ENCODE peak calls at places on chromosomes 16 and 17, in ten cellular contexts. R is K562, L is HepG2, T is body of pancreas, Y is uterus, Q is esophagus muscularis mucosa, O is A549, M is tibial nerve, B is IMR-90, D is breast epithelium. U is an unnamed sample. For H3K4me1, the result is how much of the 10 kb centered on the place peaks cover.

GRCh38 chr17:48244121-48244711 is 136.7 kb downstream of the SNX11 start:
- DNase-seq in R (no peak), L (no peak), T (no peak), Y (no peak), Q (no peak), O (peak), M (no peak), B (peak), D (no peak), U (no peak)

GRCh38 chr16:76207270-76207669 is 69.9 kb upstream of the CNTNAP4 start:
- DNase-seq in R (no peak), L (no peak), T (no peak), Y (no peak), Q (no peak), O (no peak), M (no peak), B (no peak), D (no peak), U (no peak)

GRCh38 chr16:15639061-15639568 is 3.8 kb downstream of the MARF1 start:
- DNase-seq in R (no peak), L (no peak), T (no peak), Y (no peak), Q (no peak), O (no peak), M (no peak), B (no peak), D (no peak), U (no peak)

GRCh38 chr17:69539781-69540319 is 125.4 kb downstream of the MAP2K6 start:
- DNase-seq in R (no peak), L (no peak), T (no peak), Y (no peak), Q (no peak), O (no peak), M (no peak), B (peak), D (no peak), U (no peak)

GRCh38 chr16:27221576-27222498 is 18.5 kb downstream of the KDM8 start:
- DNase-seq in R (no peak), L (no peak), T (no peak), Y (peak), Q (no peak), O (no peak), M (no peak), B (peak), D (no peak), U (no peak)

GRCh38 chr17:68910256-68910705 is 44.9 kb downstream of the ABCA8 start:
- DNase-seq in R (no peak), L (no peak), T (no peak), Y (peak), Q (no peak), O (no peak), M (no peak), B (peak), D (no peak), U (no peak)

GRCh38 chr17:58304735-58305486 is 23.7 kb downstream of the TSPOAP1 start:
- DNase-seq in R (no peak), L (no peak), T (no peak), Y (no peak), Q (peak), O (no peak), M (no peak), B (no peak), D (no peak), U (no peak)

GRCh38 chr17:18129041-18129502 is 20.5 kb downstream of the MYO15A start:
- DNase-seq in R (no peak), L (no peak), T (no peak), Y (no peak), Q (no peak), O (no peak), M (no peak), B (peak), D (peak), U (peak)

GRCh38 chr16:20310421-20311395 is 16.6 kb downstream of the GP2 start:
- DNase-seq in R (no peak), L (no peak), T (peak), Y (no peak), Q (no peak), O (no peak), M (no peak), B (no peak), D (no peak), U (no peak)

GRCh38 chr17:42154514-42154883 is 290 bp downstream of the RAB5C start:
- DNase-seq in R (no peak), L (no peak), T (no peak), Y (no peak), Q (no peak), O (no peak), M (no peak), B (no peak), D (no peak), U (no peak)

GRCh38 chr16:11307639-11308492 is 26.7 kb upstream of the PRM1 start:
- DNase-seq in R (no peak), L (no peak), T (no peak), Y (no peak), Q (no peak), O (no peak), M (no peak), B (no peak), D (no peak), U (no peak)
- H3K4me3 ChIP-seq in R (no peak), L (no peak), T (no peak), Y (no peak), Q (no peak), O (no peak), M (no peak), B (no peak), D (no peak), U (no peak)

GRCh38 chr17:7441202-7441705 is 1.9 kb downstream of the FGF11 start:
- DNase-seq in R (no peak), L (no peak), T (no peak), Y (no peak), Q (no peak), O (no peak), M (no peak), B (no peak), D (no peak), U (no peak)

GRCh38 chr17:7442142-7442541 is 2.7 kb upstream of the CHRNB1 start:
- DNase-seq in R (no peak), L (no peak), T (no peak), Y (no peak), Q (no peak), O (no peak), M (no peak), B (no peak), D (no peak), U (no peak)

GRCh38 chr17:7440113-7440822 is 956 bp downstream of the FGF11 start:
- DNase-seq in R (peak), L (no peak), T (peak), Y (peak), Q (no peak), O (peak), M (no peak), B (no peak), D (peak), U (peak)

GRCh38 chr17:7439462-7440112 is at the start of gene FGF11:
- DNase-seq in R (no peak), L (no peak), T (no peak), Y (no peak), Q (no peak), O (no peak), M (no peak), B (no peak), D (no peak), U (no peak)

DNA sequence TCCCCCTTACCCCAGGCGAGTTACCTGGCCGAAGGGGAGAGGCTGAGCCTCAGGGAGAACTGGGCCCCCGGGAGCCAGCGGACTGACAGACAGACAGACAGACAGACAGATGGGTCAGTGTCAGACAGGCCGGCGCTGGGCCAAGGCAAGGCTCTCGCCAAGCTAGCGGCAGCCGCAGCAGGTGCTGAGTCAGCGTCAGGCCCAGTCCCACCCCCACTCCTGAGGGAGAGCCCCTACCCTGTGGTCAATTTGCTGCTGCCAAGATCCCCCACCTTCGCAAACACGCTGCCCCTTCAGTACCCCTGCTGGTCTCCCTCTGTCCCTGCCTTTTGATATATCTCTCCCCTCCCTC is 1.5 kb downstream of the FGF11 start:
- DNase-seq in R (peak), L (no peak), T (no peak), Y (peak), Q (no peak), O (no peak), M (no peak), B (no peak), D (no peak), U (no peak)
- TF ChIP-seq POLR2A in R (no peak), L (no peak), T (no peak), Y (no peak), Q (no peak), O (no peak), M (no peak), B (no peak), D (no peak), U (no peak)

DNA sequence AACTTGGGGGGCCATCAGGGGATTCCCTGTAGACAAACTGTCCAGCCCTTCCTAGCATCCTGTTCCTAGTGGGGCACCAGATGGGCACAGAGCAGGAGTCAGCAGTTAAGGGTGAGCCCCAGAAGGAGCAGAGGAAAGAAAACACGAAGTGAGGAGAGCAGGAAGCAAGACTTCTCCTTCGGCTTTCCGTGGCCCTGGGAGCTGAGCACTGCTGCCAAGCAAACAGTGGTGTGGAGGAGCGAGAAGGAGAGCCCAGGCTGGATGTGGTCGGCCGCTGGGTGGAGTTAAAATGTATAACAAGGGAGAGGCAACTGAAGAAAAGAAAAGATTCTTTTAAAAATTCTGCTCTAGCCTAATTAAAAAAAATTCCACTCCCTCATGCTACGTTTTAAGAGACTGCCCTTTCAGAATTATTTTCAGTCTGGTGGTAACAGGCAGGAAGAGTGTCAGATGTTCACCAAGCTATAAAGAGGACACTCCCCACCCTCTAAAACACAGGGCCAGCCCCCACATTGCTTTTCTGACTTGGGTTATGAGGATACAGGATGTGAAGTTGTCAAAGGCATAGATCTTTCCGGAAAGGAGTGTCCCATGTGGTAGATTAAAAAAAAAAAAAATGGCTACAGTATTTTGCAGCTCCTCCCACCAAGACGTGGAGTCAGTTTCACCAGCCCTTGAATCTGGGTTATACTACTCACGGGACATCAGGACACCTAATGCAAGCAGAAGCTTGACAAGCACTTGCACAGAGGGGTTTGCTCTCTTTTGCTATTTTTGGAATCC is 74.9 kb upstream of the ZFHX3 start:
- DNase-seq in R (no peak), L (no peak), T (no peak), Y (no peak), Q (no peak), O (no peak), M (peak), B (no peak), D (no peak), U (no peak)
- H3K4me1 ChIP-seq in R (under half), L (under half), T (under half), Y (under half), Q (under half), O (under half), M (under half), B (under half), D (under half), U (under half)

DNA sequence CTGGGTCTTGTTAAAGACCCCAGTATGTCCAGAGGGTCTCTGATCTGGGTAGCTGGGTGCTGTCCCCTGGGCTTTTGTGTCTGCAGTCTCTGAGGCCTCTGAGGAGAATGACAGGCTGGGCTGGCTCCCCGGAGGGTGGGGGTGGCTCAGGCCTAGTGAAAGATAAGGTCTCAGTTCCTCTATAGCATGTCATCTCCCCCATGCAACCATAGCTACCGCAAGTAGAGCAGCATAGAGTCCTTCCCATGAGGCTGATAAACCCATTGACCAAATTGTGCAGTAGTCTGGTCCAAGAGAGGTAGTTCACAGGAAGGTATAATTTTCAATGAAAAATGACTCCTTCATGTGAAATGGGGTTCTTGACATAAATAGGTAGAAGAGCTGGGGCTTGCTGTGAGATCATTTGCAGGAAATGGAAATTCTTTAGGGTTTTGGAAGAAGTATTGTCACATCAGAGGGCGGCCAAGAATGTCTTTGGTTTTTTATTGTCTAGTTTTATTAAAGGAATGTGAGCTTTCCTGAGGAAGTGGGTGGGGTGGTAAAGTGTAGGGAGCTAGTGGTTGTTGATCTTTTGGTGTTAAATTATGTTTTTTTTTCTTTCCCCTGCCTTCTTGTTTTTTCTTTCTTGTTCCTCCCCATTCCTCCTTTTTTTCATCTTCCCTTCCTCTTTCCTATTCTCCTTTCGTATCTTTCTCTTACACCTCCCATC is 21.0 kb downstream of the SLC7A6OS start:
- DNase-seq in R (peak), L (no peak), T (no peak), Y (no peak), Q (no peak), O (no peak), M (no peak), B (no peak), D (no peak), U (no peak)
- H3K4me3 ChIP-seq in R (no peak), L (no peak), T (no peak), Y (no peak), Q (no peak), O (no peak), M (no peak), B (no peak), D (no peak), U (no peak)

DNA sequence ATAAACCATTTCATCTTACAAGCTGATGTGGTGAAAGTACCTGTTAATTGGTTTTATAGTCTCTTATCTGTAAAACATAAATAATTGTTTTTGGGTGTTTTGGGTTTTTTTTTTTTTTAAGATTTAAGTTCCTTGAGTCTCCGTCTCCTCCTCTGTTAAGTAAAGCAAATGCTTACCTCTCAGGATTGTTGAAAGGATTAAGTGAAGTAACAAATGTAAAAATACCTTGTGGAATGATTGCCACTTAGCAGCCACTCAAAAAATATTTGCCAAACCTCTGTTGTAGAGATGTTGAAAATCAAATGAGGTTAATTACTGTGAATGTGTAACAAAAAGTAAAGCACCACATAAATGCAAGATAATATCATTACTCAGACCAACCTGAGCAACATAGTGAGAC is 19.2 kb downstream of the LIMD2 start:
- DNase-seq in R (no peak), L (no peak), T (no peak), Y (no peak), Q (no peak), O (no peak), M (no peak), B (no peak), D (no peak), U (no peak)
- TF ChIP-seq POLR2A in R (no peak), L (no peak), T (no peak), Y (no peak), Q (no peak), O (no peak), M (no peak), B (no peak), D (no peak), U (no peak)

DNA sequence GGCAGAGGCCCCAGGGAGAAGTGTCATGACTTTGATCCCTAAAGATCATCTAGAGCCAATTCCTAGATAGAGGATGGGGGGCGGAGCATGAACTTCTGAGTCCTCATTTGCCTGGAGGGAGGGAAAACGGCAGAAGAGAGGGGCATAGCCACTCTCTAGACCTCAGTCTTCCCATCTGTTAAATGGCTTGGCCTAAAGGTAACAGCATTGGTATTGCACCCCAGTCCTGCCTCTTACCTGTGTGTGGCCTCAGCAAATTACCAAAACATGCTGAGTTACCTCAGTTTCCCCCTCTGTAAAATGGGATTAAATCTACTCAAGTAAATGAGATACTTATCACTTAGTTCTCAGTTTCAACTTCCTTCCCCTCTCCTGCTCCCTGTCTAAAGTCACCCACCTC is 47.5 kb downstream of the CNGB1 start:
- DNase-seq in R (no peak), L (no peak), T (no peak), Y (no peak), Q (no peak), O (no peak), M (no peak), B (no peak), D (no peak), U (no peak)
- H3K4me1 ChIP-seq in R (under half), L (under half), T (under half), Y (under half), Q (under half), O (under half), M (under half), B (under half), D (under half), U (under half)

GRCh38 chr17:78476973-78477372 is 98.5 kb downstream of the PGS1 start:
- DNase-seq in R (no peak), L (peak), T (no peak), Y (no peak), Q (no peak), O (no peak), M (no peak), B (no peak), D (no peak), U (no peak)

GRCh38 chr17:78478757-78479297 is 98.4 kb downstream of the DNAH17 start:
- DNase-seq in R (no peak), L (no peak), T (no peak), Y (no peak), Q (no peak), O (no peak), M (no peak), B (no peak), D (no peak), U (no peak)

GRCh38 chr17:78477913-78478756 is 99.1 kb downstream of the DNAH17 start:
- DNase-seq in R (no peak), L (no peak), T (no peak), Y (no peak), Q (no peak), O (no peak), M (no peak), B (no peak), D (no peak), U (no peak)

GRCh38 chr17:78476149-78476548 is 97.7 kb downstream of the PGS1 start:
- DNase-seq in R (no peak), L (no peak), T (no peak), Y (no peak), Q (no peak), O (no peak), M (no peak), B (no peak), D (no peak), U (no peak)

GRCh38 chr17:78479369-78479768 is 97.8 kb downstream of the DNAH17 start:
- DNase-seq in R (no peak), L (no peak), T (no peak), Y (no peak), Q (no peak), O (no peak), M (no peak), B (no peak), D (no peak), U (no peak)
- H3K4me3 ChIP-seq in R (no peak), L (no peak), T (no peak), Y (no peak), Q (no peak), O (no peak), M (no peak), B (no peak), D (no peak), U (no peak)

GRCh38 chr17:45261577-45262515 is at the start of gene SPATA32:
- DNase-seq in R (no peak), L (no peak), T (peak), Y (no peak), Q (no peak), O (no peak), M (no peak), B (peak), D (no peak), U (peak)
- TF ChIP-seq POLR2A in R (no peak), L (no peak), T (no peak), Y (no peak), Q (no peak), O (no peak), M (no peak), B (no peak), D (no peak), U (no peak)